ENCODE peak calls at places on chromosome 9, in seven cellular contexts. K, C, S, Q, I, H and W are unnamed samples.

GRCh38 chr9:134375430-134376385 is 49.5 kb downstream of the RXRA start:
- DNase-seq in Q (peak), H (peak), I (no peak), C (no peak), K (no peak), S (no peak), W (no peak)

GRCh38 chr9:27549196-27549737 is 19.7 kb upstream of the MOB3B start:
- DNase-seq in Q (no peak), C (no peak), S (no peak), I (no peak), H (no peak), K (no peak), W (no peak)

GRCh38 chr9:130555061-130555460 is 24.3 kb upstream of the FUBP3 start:
- DNase-seq in C (no peak), Q (no peak), I (no peak), S (no peak), H (no peak), K (no peak), W (no peak)

GRCh38 chr9:78973906-78974305 is 597.9 kb upstream of the TLE4 start:
- DNase-seq in C (no peak), K (peak), S (no peak), I (no peak), H (no peak), Q (no peak), W (peak)

GRCh38 chr9:19049872-19050636 is 827 bp downstream of the RRAGA start:
- DNase-seq in Q (peak), I (no peak), K (peak), C (no peak), S (no peak), H (peak), W (peak)

GRCh38 chr9:91533382-91533781 is 109.8 kb upstream of the NFIL3 start:
- DNase-seq in C (no peak), I (no peak), K (no peak), Q (no peak), H (no peak), S (no peak), W (no peak)

GRCh38 chr9:136977223-136978072 is at the start of gene PTGDS:
- DNase-seq in H (peak), K (no peak), C (no peak), I (no peak), Q (peak), S (no peak), W (no peak)

GRCh38 chr9:118785456-118785855 is 583.8 kb downstream of the BRINP1 start:
- DNase-seq in I (no peak), C (no peak), H (no peak), S (no peak), K (no peak), Q (no peak), W (no peak)

GRCh38 chr9:125883548-125883947 is 136.4 kb downstream of the PBX3 start:
- DNase-seq in C (no peak), I (no peak), H (no peak), Q (no peak), K (no peak), S (no peak), W (no peak)

GRCh38 chr9:4826417-4827166 is 33.8 kb downstream of the RCL1 start:
- DNase-seq in S (no peak), K (no peak), Q (no peak), H (no peak), C (no peak), I (no peak), W (no peak)